ENCODE peak calls at places on chromosomes 5 and 9, in ten cellular contexts. One of them, this sample, is unnamed.

GRCh38 chr5:90983748-90984147 is 399.4 kb downstream of the ARRDC3 start:
- DNase-seq in cardiac septum: no peak
- DNase-seq in NCI-H524 treated with DMSO at 0.1 percent for 48 hours: no peak
- DNase-seq in AML-193: no peak
- DNase-seq in nephron progenitor cell: no peak
- DNase-seq in cardiac muscle cell: no peak
- DNase-seq in uterus: no peak
- DNase-seq in left ventricle myocardium inferior: no peak
- DNase-seq in stimulated activated CD4-positive, alpha-beta T cell treated with anti-CD3 and anti-CD28 coated beads, TNF-alpha, amount 100 ng/mL, for 48 hours: no peak
- DNase-seq in 8988T: no peak
- DNase-seq in this sample: no peak

GRCh38 chr9:79524266-79524665 is 47.5 kb upstream of the TLE4 start:
- DNase-seq in cardiac septum: no peak
- DNase-seq in NCI-H524 treated with DMSO at 0.1 percent for 48 hours: no peak
- DNase-seq in AML-193: no peak
- DNase-seq in nephron progenitor cell: no peak
- DNase-seq in cardiac muscle cell: no peak
- DNase-seq in uterus: no peak
- DNase-seq in left ventricle myocardium inferior: no peak
- DNase-seq in stimulated activated CD4-positive, alpha-beta T cell treated with anti-CD3 and anti-CD28 coated beads, TNF-alpha, amount 100 ng/mL, for 48 hours: no peak
- DNase-seq in 8988T: no peak
- DNase-seq in this sample: no peak

GRCh38 chr9:109730228-109730627 is 49.8 kb upstream of the PALM2AKAP2 start:
- DNase-seq in cardiac septum: no peak
- DNase-seq in NCI-H524 treated with DMSO at 0.1 percent for 48 hours: no peak
- DNase-seq in AML-193: no peak
- DNase-seq in nephron progenitor cell: no peak
- DNase-seq in cardiac muscle cell: no peak
- DNase-seq in uterus: no peak
- DNase-seq in left ventricle myocardium inferior: no peak
- DNase-seq in stimulated activated CD4-positive, alpha-beta T cell treated with anti-CD3 and anti-CD28 coated beads, TNF-alpha, amount 100 ng/mL, for 48 hours: no peak
- DNase-seq in 8988T: no peak
- DNase-seq in this sample: no peak

GRCh38 chr9:110887276-110887675 is 151.0 kb downstream of the LPAR1 start:
- DNase-seq in cardiac septum: no peak
- DNase-seq in NCI-H524 treated with DMSO at 0.1 percent for 48 hours: no peak
- DNase-seq in AML-193: no peak
- DNase-seq in nephron progenitor cell: no peak
- DNase-seq in cardiac muscle cell: no peak
- DNase-seq in uterus: no peak
- DNase-seq in left ventricle myocardium inferior: no peak
- DNase-seq in stimulated activated CD4-positive, alpha-beta T cell treated with anti-CD3 and anti-CD28 coated beads, TNF-alpha, amount 100 ng/mL, for 48 hours: no peak
- DNase-seq in 8988T: no peak
- DNase-seq in this sample: no peak

GRCh38 chr5:8981496-8981895 is 564.4 kb downstream of the SEMA5A start:
- DNase-seq in cardiac septum: no peak
- DNase-seq in NCI-H524 treated with DMSO at 0.1 percent for 48 hours: no peak
- DNase-seq in AML-193: no peak
- DNase-seq in nephron progenitor cell: no peak
- DNase-seq in cardiac muscle cell: no peak
- DNase-seq in uterus: no peak
- DNase-seq in left ventricle myocardium inferior: no peak
- DNase-seq in stimulated activated CD4-positive, alpha-beta T cell treated with anti-CD3 and anti-CD28 coated beads, TNF-alpha, amount 100 ng/mL, for 48 hours: no peak
- DNase-seq in 8988T: no peak
- DNase-seq in this sample: no peak

GRCh38 chr9:4141201-4141750 is 158.6 kb downstream of the GLIS3 start:
- DNase-seq in cardiac septum: no peak
- DNase-seq in NCI-H524 treated with DMSO at 0.1 percent for 48 hours: no peak
- DNase-seq in AML-193: no peak
- DNase-seq in nephron progenitor cell: no peak
- DNase-seq in cardiac muscle cell: no peak
- DNase-seq in uterus: no peak
- DNase-seq in left ventricle myocardium inferior: no peak
- DNase-seq in stimulated activated CD4-positive, alpha-beta T cell treated with anti-CD3 and anti-CD28 coated beads, TNF-alpha, amount 100 ng/mL, for 48 hours: no peak
- DNase-seq in 8988T: no peak
- DNase-seq in this sample: no peak

GRCh38 chr5:1460054-1460682 is 14.9 kb upstream of the SLC6A3 start:
- DNase-seq in cardiac septum: peak
- DNase-seq in NCI-H524 treated with DMSO at 0.1 percent for 48 hours: no peak
- DNase-seq in AML-193: no peak
- DNase-seq in nephron progenitor cell: no peak
- DNase-seq in cardiac muscle cell: no peak
- DNase-seq in uterus: no peak
- DNase-seq in left ventricle myocardium inferior: no peak
- DNase-seq in stimulated activated CD4-positive, alpha-beta T cell treated with anti-CD3 and anti-CD28 coated beads, TNF-alpha, amount 100 ng/mL, for 48 hours: no peak
- DNase-seq in 8988T: no peak
- DNase-seq in this sample: no peak

GRCh38 chr5:16902846-16903245 is 33.2 kb downstream of the MYO10 start:
- DNase-seq in cardiac septum: no peak
- DNase-seq in NCI-H524 treated with DMSO at 0.1 percent for 48 hours: no peak
- DNase-seq in AML-193: no peak
- DNase-seq in nephron progenitor cell: no peak
- DNase-seq in cardiac muscle cell: peak
- DNase-seq in uterus: no peak
- DNase-seq in left ventricle myocardium inferior: no peak
- DNase-seq in stimulated activated CD4-positive, alpha-beta T cell treated with anti-CD3 and anti-CD28 coated beads, TNF-alpha, amount 100 ng/mL, for 48 hours: no peak
- DNase-seq in 8988T: no peak
- DNase-seq in this sample: no peak

GRCh38 chr5:156942064-156942463 is 21.0 kb downstream of the TIMD4 start:
- DNase-seq in cardiac septum: no peak
- DNase-seq in NCI-H524 treated with DMSO at 0.1 percent for 48 hours: no peak
- DNase-seq in AML-193: no peak
- DNase-seq in nephron progenitor cell: no peak
- DNase-seq in cardiac muscle cell: no peak
- DNase-seq in uterus: no peak
- DNase-seq in left ventricle myocardium inferior: no peak
- DNase-seq in stimulated activated CD4-positive, alpha-beta T cell treated with anti-CD3 and anti-CD28 coated beads, TNF-alpha, amount 100 ng/mL, for 48 hours: no peak
- DNase-seq in 8988T: no peak
- DNase-seq in this sample: no peak

This sample was measured in activated T-cell treated with anti-CD3 and anti-CD28 coated beads for 24 hours.